ENCODE peak calls at places on chromosomes 11 and 22, in four cellular contexts. E is DND-41, I is HEK293T, U is HTR-8/SVneo. G is an unnamed sample.

GRCh38 chr11:12241401-12241800 is 131.0 kb downstream of the MICAL2 start:
- DNase-seq in E (no peak), I (no peak), U (no peak), G (no peak)

GRCh38 chr11:29336727-29337212 is 680.1 kb downstream of the KCNA4 start:
- DNase-seq in E (no peak), I (no peak), U (no peak), G (no peak)

GRCh38 chr11:87306260-87306861 is 268.6 kb downstream of the TMEM135 start:
- DNase-seq in E (no peak), I (no peak), U (no peak), G (no peak)

GRCh38 chr11:73662445-73663157 is 16.2 kb downstream of the PLEKHB1 start:
- DNase-seq in E (no peak), I (no peak), U (no peak), G (no peak)

GRCh38 chr11:27861706-27862430 is 161.6 kb upstream of the BDNF start:
- DNase-seq in E (no peak), I (no peak), U (peak), G (peak)

GRCh38 chr22:43202756-43203155 is 15.8 kb upstream of the TTLL12 start:
- DNase-seq in E (no peak), I (no peak), U (no peak), G (no peak)

GRCh38 chr11:63813563-63814382 is 517 bp downstream of the SPINDOC start:
- DNase-seq in E (peak), I (peak), U (peak), G (peak)

GRCh38 chr22:42263944-42264343 is 6.5 kb downstream of the TCF20 start:
- DNase-seq in E (no peak), I (no peak), U (no peak), G (no peak)

GRCh38 chr11:45180888-45181594 is 34.6 kb downstream of the PRDM11 start:
- DNase-seq in E (no peak), I (peak), U (peak), G (peak)

GRCh38 chr11:117435296-117435695 is 107.6 kb downstream of the CEP164 start:
- DNase-seq in E (no peak), I (no peak), U (no peak), G (no peak)

GRCh38 chr11:764322-765024 is 12.8 kb downstream of the GATD1 start:
- DNase-seq in E (no peak), I (no peak), U (no peak), G (no peak)

GRCh38 chr11:114208371-114208770 is 87.8 kb upstream of the NNMT start:
- DNase-seq in E (no peak), I (no peak), U (no peak), G (no peak)

GRCh38 chr22:37566903-37567798 is 6.9 kb downstream of the CDC42EP1 start:
- DNase-seq in E (peak), I (peak), U (peak), G (no peak)

GRCh38 chr11:116733959-116734517 is 38.7 kb downstream of the BUD13 start:
- DNase-seq in E (no peak), I (no peak), U (no peak), G (no peak)

GRCh38 chr11:4134844-4135243 is 40.2 kb downstream of the RRM1 start:
- DNase-seq in E (no peak), I (no peak), U (peak), G (no peak)

GRCh38 chr22:50105529-50106100 is 15.8 kb downstream of the MOV10L1 start:
- DNase-seq in E (no peak), I (peak), U (no peak), G (no peak)

GRCh38 chr11:108213784-108214183 is 8.7 kb downstream of the NPAT start:
- DNase-seq in E (no peak), I (no peak), U (no peak), G (no peak)

GRCh38 chr11:133501643-133502535 is 30.4 kb downstream of the OPCML start:
- DNase-seq in E (no peak), I (no peak), U (no peak), G (no peak)

GRCh38 chr22:38203090-38203810 is 1.5 kb downstream of the MAFF start:
- DNase-seq in E (no peak), I (no peak), U (no peak), G (no peak)

GRCh38 chr11:12556788-12557384 is 117.3 kb upstream of the TEAD1 start:
- DNase-seq in E (no peak), I (no peak), U (peak), G (peak)

GRCh38 chr11:94956963-94957362 is 16.4 kb downstream of the CWC15 start:
- DNase-seq in E (no peak), I (no peak), U (no peak), G (no peak)

GRCh38 chr11:67251841-67252240 is 14.4 kb upstream of the GRK2 start:
- DNase-seq in E (no peak), I (no peak), U (no peak), G (no peak)

GRCh38 chr11:119641991-119642745 is 86.8 kb downstream of the NECTIN1 start:
- DNase-seq in E (peak), I (peak), U (peak), G (no peak)

G was measured in HS-27A.